ENCODE peak calls at places on chromosomes 4 and X, in seven cellular contexts. K is H7; C is tibial artery; O is CD8-positive, alpha-beta memory T cell; D is brain microvascular endothelial cell; Z is stomach; R is right atrium auricular region. I is an unnamed sample.

GRCh38 chrX:111568356-111568755 is 56.9 kb downstream of the SERTM2 start:
- DNase-seq in K (peak; percentile 8), C (no peak), O (no peak), D (peak; percentile 1), Z (no peak), R (no peak), I (no peak)

GRCh38 chr4:108359130-108359709 is 190.5 kb upstream of the LEF1 start:
- DNase-seq in K (no peak), C (no peak), O (no peak), D (no peak), Z (no peak), R (no peak), I (no peak)

GRCh38 chr4:102612824-102613366 is 111.7 kb downstream of the NFKB1 start:
- DNase-seq in K (no peak), C (no peak), O (peak; percentile 73), D (no peak), Z (no peak), R (no peak), I (peak; percentile 19)

GRCh38 chr4:176425035-176425434 is 105.3 kb downstream of the SPCS3 start:
- DNase-seq in K (no peak), C (no peak), O (no peak), D (no peak), Z (no peak), R (no peak), I (no peak)

GRCh38 chrX:75038925-75039324 is 113.7 kb upstream of the NEXMIF start:
- DNase-seq in K (no peak), C (no peak), O (no peak), D (peak; percentile 1), Z (no peak), R (no peak), I (no peak)

GRCh38 chrX:21700967-21701366 is 42.8 kb upstream of the KLHL34 start:
- DNase-seq in K (no peak), C (no peak), O (no peak), D (no peak), Z (no peak), R (no peak), I (no peak)

GRCh38 chr4:155787113-155787710 is 28.4 kb downstream of the GUCY1B1 start:
- DNase-seq in K (peak; percentile 47), C (no peak), O (no peak), D (peak; percentile 64), Z (no peak), R (no peak), I (no peak)

GRCh38 chr4:93203708-93204107 is 624.8 kb upstream of the ATOH1 start:
- DNase-seq in K (peak; percentile 12), C (no peak), O (no peak), D (no peak), Z (no peak), R (no peak), I (no peak)

GRCh38 chr4:28822163-28822562 is 1898.0 kb upstream of the PCDH7 start:
- DNase-seq in K (no peak), C (no peak), O (no peak), D (no peak), Z (no peak), R (no peak), I (no peak)

GRCh38 chr4:123952530-123953274 is 556.1 kb downstream of the SPRY1 start:
- DNase-seq in K (peak; percentile 10), C (no peak), O (no peak), D (no peak), Z (no peak), R (no peak), I (no peak)

GRCh38 chr4:112702892-112703291 is 65.9 kb downstream of the LARP7 start:
- DNase-seq in K (no peak), C (no peak), O (no peak), D (no peak), Z (no peak), R (no peak), I (no peak)

GRCh38 chr4:112708772-112709171 is 71.8 kb downstream of the LARP7 start:
- DNase-seq in K (no peak), C (no peak), O (no peak), D (no peak), Z (no peak), R (no peak), I (no peak)

GRCh38 chr4:112704322-112704721 is 67.4 kb downstream of the LARP7 start:
- DNase-seq in K (no peak), C (no peak), O (no peak), D (no peak), Z (no peak), R (no peak), I (no peak)

GRCh38 chr4:112706840-112707207 is 69.9 kb downstream of the LARP7 start:
- DNase-seq in K (no peak), C (no peak), O (no peak), D (no peak), Z (no peak), R (no peak), I (no peak)

GRCh38 chr4:112704991-112705845 is 68.3 kb downstream of the LARP7 start:
- DNase-seq in K (peak; percentile 70), C (peak; percentile 66), O (no peak), D (peak; percentile 77), Z (peak; percentile 39), R (peak; percentile 65), I (peak; percentile 41)
- H3K4me3 ChIP-seq in K (peak overlapping the region; percentile 76), C (peak overlapping the region; percentile 69), O (no peak overlapping the region), D (peak overlapping the region; percentile 35), Z (peak overlapping the region; percentile 57), R (peak overlapping the region; percentile 53), I (no peak overlapping the region)

DNA sequence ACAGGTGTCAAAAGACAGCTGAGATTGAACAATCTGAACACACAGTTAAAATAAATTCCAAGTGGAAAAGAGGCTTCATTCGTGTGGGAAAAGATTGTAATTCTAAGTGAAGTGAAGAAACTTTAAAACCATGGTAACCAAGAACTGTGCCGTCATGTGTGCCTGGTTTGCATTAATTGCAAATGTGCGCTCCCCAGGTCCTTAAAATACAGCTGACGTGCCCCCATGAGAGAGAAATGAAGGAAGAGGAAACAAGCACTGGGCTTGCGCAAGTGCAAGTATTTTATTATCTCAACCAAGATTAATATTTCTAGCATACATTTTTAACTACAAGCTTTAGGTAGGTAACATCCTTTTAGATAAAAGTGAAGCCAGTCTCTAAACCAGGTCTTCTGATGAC is 92.5 kb downstream of the PARM1 start:
- DNase-seq in K (no peak), C (no peak), O (no peak), D (no peak), Z (no peak), R (no peak), I (no peak)
- H3K27me3 ChIP-seq in K (no peaks in the 10 kb centered on the region), C (no peaks in the 10 kb centered on the region), O (no peaks in the 10 kb centered on the region), D (no peaks in the 10 kb centered on the region), Z (no peaks in the 10 kb centered on the region), R (no peaks in the 10 kb centered on the region), I (no peaks in the 10 kb centered on the region)

GRCh38 chr4:185035284-185035683 is 17.0 kb downstream of the HELT start:
- DNase-seq in K (no peak), C (no peak), O (no peak), D (no peak), Z (no peak), R (no peak), I (no peak)

GRCh38 chr4:185036842-185037241 is 18.6 kb downstream of the HELT start:
- DNase-seq in K (peak; percentile 35), C (no peak), O (no peak), D (no peak), Z (no peak), R (no peak), I (no peak)

GRCh38 chr4:185036019-185036418 is 17.7 kb downstream of the HELT start:
- DNase-seq in K (no peak), C (no peak), O (no peak), D (no peak), Z (no peak), R (no peak), I (no peak)

GRCh38 chr4:185040523-185040922 is 22.2 kb downstream of the HELT start:
- DNase-seq in K (no peak), C (no peak), O (no peak), D (no peak), Z (no peak), R (no peak), I (no peak)

GRCh38 chr4:185039508-185040273 is 21.4 kb downstream of the HELT start:
- DNase-seq in K (peak; percentile 70), C (no peak), O (peak; percentile 59), D (peak; percentile 67), Z (peak; percentile 67), R (no peak), I (peak; percentile 56)
- H3K4me3 ChIP-seq in K (no peak overlapping the region), C (no peak overlapping the region), O (no peak overlapping the region), D (peak overlapping the region; percentile 3), Z (no peak overlapping the region), R (no peak overlapping the region), I (no peak overlapping the region)

GRCh38 chr4:88591787-88592599 is at the start of gene HERC3:
- DNase-seq in K (peak; percentile 98), C (peak; percentile 96), O (peak; percentile 91), D (peak; percentile 74), Z (peak; percentile 94), R (peak; percentile 91), I (peak; percentile 93)
- H3K27me3 ChIP-seq in K (peaks cover 28% of the 10 kb centered on the region), C (no peaks in the 10 kb centered on the region), O (no peaks in the 10 kb centered on the region), D (no peaks in the 10 kb centered on the region), Z (no peaks in the 10 kb centered on the region), R (no peaks in the 10 kb centered on the region), I (no peaks in the 10 kb centered on the region)

DNA sequence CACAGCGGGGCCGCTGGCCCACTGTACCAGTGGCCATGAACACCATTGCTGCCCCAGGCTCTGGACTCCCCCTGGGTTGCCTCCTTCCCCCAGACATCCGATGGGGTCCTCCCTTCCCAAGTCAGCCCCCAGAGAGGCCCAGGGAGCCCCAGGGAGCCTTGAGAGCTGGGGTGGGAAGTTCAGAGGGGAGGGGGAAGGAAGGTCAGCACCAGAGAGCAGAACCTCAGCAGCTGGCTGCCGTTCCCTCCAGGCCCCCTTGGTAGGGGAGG is 464 bp upstream of the ARHGAP4 start:
- DNase-seq in K (peak; percentile 81), C (no peak), O (no peak), D (no peak), Z (no peak), R (no peak), I (no peak)
- H3K4me3 ChIP-seq in K (peak overlapping the region; percentile 66), C (peak overlapping the region; percentile 71), O (peak overlapping the region; percentile 86), D (no peak overlapping the region), Z (peak overlapping the region; percentile 59), R (no peak overlapping the region), I (no peak overlapping the region)

DNA sequence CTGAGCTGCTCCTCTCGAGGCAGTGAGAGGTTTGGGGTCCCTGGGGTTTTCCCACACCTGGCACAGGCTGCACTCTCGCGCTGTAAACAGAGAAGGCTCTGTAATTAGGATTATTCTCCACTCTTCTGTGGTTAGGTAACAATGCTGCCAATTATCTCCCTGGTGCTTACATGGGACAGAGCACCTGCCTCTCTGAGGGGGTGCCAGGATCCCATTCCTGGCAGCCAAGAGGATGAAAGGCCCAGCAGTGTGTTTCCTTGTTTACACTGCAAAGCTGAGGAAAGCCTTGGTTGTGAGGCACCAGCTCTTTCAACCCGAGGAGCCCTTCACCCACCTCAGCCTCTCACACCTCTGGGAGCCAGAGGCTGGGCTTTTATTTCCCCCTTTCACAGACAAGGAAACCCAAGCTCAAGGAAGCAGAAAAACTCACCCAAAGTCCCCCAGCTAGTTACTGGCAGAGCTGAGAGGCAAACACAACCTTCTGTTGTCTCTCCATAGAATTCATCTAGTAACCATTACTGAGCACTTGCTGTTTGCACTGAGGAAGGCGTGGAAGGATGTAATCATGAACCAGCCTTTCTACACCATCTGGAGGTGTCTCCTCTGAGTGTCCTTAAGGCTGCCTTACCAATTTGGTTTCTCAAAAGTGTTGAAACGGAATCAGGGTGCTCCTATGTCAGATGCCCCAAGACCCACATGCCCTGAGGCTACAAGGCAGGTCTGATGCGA is 39.7 kb upstream of the PROM1 start:
- DNase-seq in K (no peak), C (no peak), O (no peak), D (no peak), Z (peak; percentile 39), R (no peak), I (peak; percentile 61)
- H3K27me3 ChIP-seq in K (no peaks in the 10 kb centered on the region), C (no peaks in the 10 kb centered on the region), O (no peaks in the 10 kb centered on the region), D (no peaks in the 10 kb centered on the region), Z (no peaks in the 10 kb centered on the region), R (no peaks in the 10 kb centered on the region), I (no peaks in the 10 kb centered on the region)

GRCh38 chr4:189502841-189503240 is 437.8 kb upstream of the FRG1 start:
- DNase-seq in K (no peak), C (no peak), O (no peak), D (no peak), Z (no peak), R (no peak), I (no peak)
- H3K4me3 ChIP-seq in K (no peak overlapping the region), C (no peak overlapping the region), O (no peak overlapping the region), D (no peak overlapping the region), Z (no peak overlapping the region), R (no peak overlapping the region), I (no peak overlapping the region)

I was measured in thyroid gland.